ENCODE peak calls at places on chromosome 1, in six cellular contexts. B is nephron progenitor cell; L is AG10803; V is stimulated activated CD8-positive, alpha-beta memory T cell treated with anti-CD3 and anti-CD28 coated beads, Interleukin-4, amount 100 ng/mL, for 1 hour; P is putamen; E is astrocyte of the hippocampus. G is an unnamed sample.

GRCh38 chr1:92376345-92376744 is 77.5 kb downstream of the RPAP2 start:
- DNase-seq in B (no peak), L (no peak), V (no peak), P (no peak), E (no peak), G (no peak)

GRCh38 chr1:37621326-37621870 is 13.3 kb downstream of the RSPO1 start:
- DNase-seq in B (no peak), L (peak), V (no peak), P (no peak), E (no peak), G (no peak)

GRCh38 chr1:111476761-111477309 is 3.1 kb downstream of the C1orf162 start:
- DNase-seq in B (no peak), L (no peak), V (peak), P (no peak), E (no peak), G (no peak)

GRCh38 chr1:2322593-2323295 is 68.6 kb downstream of the MORN1 start:
- DNase-seq in B (no peak), L (peak), V (no peak), P (no peak), E (no peak), G (no peak)

GRCh38 chr1:36482724-36483388 is at the start of gene CSF3R:
- DNase-seq in B (no peak), L (no peak), V (no peak), P (no peak), E (no peak), G (no peak)

GRCh38 chr1:11519629-11520031 is 40.7 kb downstream of the DISP3 start:
- DNase-seq in B (no peak), L (no peak), V (no peak), P (no peak), E (no peak), G (no peak)

GRCh38 chr1:36710008-36710407 is 227.3 kb upstream of the CSF3R start:
- DNase-seq in B (no peak), L (no peak), V (no peak), P (no peak), E (no peak), G (peak)

GRCh38 chr1:112358061-112358770 is 37.8 kb upstream of the CTTNBP2NL start:
- DNase-seq in B (no peak), L (peak), V (no peak), P (no peak), E (no peak), G (no peak)

GRCh38 chr1:67855944-67856343 is 22.7 kb upstream of the GNG12 start:
- DNase-seq in B (no peak), L (no peak), V (no peak), P (peak), E (no peak), G (no peak)

GRCh38 chr1:83860506-83861221 is 138.3 kb downstream of the TTLL7 start:
- DNase-seq in B (peak), L (no peak), V (peak), P (peak), E (peak), G (no peak)

GRCh38 chr1:43587594-43587993 is 56.9 kb downstream of the PTPRF start:
- DNase-seq in B (no peak), L (peak), V (no peak), P (no peak), E (no peak), G (no peak)

GRCh38 chr1:36223373-36223995 is 759 bp upstream of the THRAP3 start:
- DNase-seq in B (no peak), L (peak), V (peak), P (peak), E (peak), G (peak)

G was measured in SK-N-SH.